ENCODE peak calls at places on chromosomes 7 and 10, in seven cellular contexts. Q, S, V, P, A, K and O are unnamed samples. For H3K4me1, the result is how much of the 10 kb centered on the place peaks cover.

GRCh38 chr7:45865594-45866410 is 7.1 kb downstream of the CCDC201 start:
- DNase-seq in Q (no peak), K (peak), P (peak), V (no peak), A (no peak), S (no peak), O (no peak)

GRCh38 chr10:60849762-60850161 is 71.5 kb downstream of the CDK1 start:
- DNase-seq in K (no peak), S (no peak), P (no peak), Q (no peak), A (no peak), V (no peak), O (no peak)

GRCh38 chr7:158811461-158811860 is 17.8 kb downstream of the ESYT2 start:
- DNase-seq in P (no peak), S (peak), K (peak), V (peak), Q (peak), A (peak), O (peak)

GRCh38 chr10:12491491-12491890 is 142.1 kb downstream of the CAMK1D start:
- DNase-seq in K (no peak), V (no peak), S (no peak), A (no peak), Q (no peak), P (no peak), O (no peak)

GRCh38 chr10:30639946-30640786 is 10.6 kb upstream of the LYZL2 start:
- DNase-seq in A (peak), V (peak), K (peak), Q (peak), P (no peak), S (peak), O (peak)

GRCh38 chr7:130758429-130759056 is 24.5 kb upstream of the KLF14 start:
- DNase-seq in K (peak), Q (peak), A (peak), V (peak), S (peak), P (no peak), O (peak)

GRCh38 chr10:74544106-74544505 is 282.3 kb upstream of the KAT6B start:
- DNase-seq in S (no peak), V (peak), P (no peak), K (peak), Q (peak), A (peak), O (peak)

GRCh38 chr7:132112632-132113031 is 463.6 kb downstream of the PLXNA4 start:
- DNase-seq in P (no peak), K (no peak), V (no peak), S (no peak), A (no peak), Q (no peak), O (no peak)

GRCh38 chr10:101506829-101507228 is 81.2 kb downstream of the POLL start:
- DNase-seq in Q (no peak), S (no peak), V (no peak), K (no peak), A (no peak), P (no peak), O (no peak)
- H3K4me1 ChIP-seq in Q (under half), S (under half), V (under half), K (under half), A (under half), P (under half), O (under half)

GRCh38 chr7:36048141-36048901 is 104.7 kb upstream of the EEPD1 start:
- DNase-seq in P (no peak), Q (peak), A (peak), S (no peak), K (peak), V (peak), O (no peak)

GRCh38 chr7:36047254-36047653 is 105.8 kb upstream of the EEPD1 start:
- DNase-seq in A (no peak), V (peak), K (no peak), Q (no peak), S (peak), P (no peak), O (peak)

GRCh38 chr7:36045830-36046341 is 107.2 kb upstream of the EEPD1 start:
- DNase-seq in P (no peak), A (no peak), Q (no peak), S (no peak), V (no peak), K (no peak), O (peak)

GRCh38 chr7:36045275-36045674 is 107.8 kb upstream of the EEPD1 start:
- DNase-seq in P (no peak), S (no peak), Q (no peak), K (peak), V (peak), A (no peak), O (no peak)

DNA sequence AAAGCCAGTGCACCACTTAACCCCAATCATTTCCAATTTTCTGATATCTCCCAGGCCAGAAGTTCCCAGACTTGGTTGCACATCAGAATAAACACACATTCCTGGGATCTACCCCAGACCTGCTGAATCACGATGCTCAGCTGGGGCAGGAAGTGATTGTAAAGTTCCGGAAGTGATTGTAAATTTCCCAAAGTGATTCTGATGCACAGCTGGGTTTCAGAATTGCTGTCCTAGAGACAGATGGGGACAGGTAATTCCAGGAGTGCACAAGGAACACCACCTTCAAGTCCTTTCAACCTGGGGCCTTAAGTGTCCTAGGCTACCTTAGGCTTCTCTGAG is 104.2 kb upstream of the EEPD1 start:
- DNase-seq in V (peak), S (no peak), P (no peak), K (peak), A (peak), Q (no peak), O (no peak)
- H3K4me1 ChIP-seq in V (under half), S (under half), P (under half), K (under half), A (under half), Q (under half), O (under half)

GRCh38 chr10:43408710-43409384 is at the start of gene HNRNPF:
- DNase-seq in A (peak), P (peak), Q (peak), S (peak), K (peak), V (peak), O (peak)

GRCh38 chr10:43407576-43408330 is 1.2 kb downstream of the HNRNPF start:
- DNase-seq in S (peak), A (peak), Q (peak), K (peak), P (peak), V (peak), O (peak)

GRCh38 chr10:43407148-43407575 is 1.8 kb downstream of the HNRNPF start:
- DNase-seq in P (peak), K (peak), Q (peak), A (peak), S (peak), V (peak), O (peak)

GRCh38 chr10:43409385-43410109 is 561 bp upstream of the HNRNPF start:
- DNase-seq in A (no peak), V (no peak), P (peak), S (peak), Q (no peak), K (no peak), O (no peak)

DNA sequence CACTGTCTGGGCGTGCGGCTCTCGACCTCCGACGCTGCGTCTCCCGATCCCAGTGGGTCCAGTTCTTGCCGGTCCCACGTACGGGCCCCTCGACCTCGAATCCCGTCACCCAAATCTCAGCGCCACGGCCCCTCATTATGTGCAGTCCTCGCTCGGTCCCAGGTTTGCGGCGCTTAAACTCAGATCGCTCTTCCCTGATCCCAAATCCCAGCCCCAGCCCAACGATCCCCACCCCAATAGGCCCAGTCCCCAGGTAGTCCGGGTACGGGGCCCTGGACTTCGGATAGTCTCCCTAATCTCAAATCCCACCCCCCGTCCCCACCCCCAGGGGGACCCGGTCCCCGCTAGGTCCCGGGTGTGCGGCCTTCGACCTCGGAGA is 666 bp downstream of the HNRNPF start:
- DNase-seq in S (no peak), V (no peak), Q (no peak), P (no peak), K (no peak), A (no peak), O (no peak)
- H3K4me1 ChIP-seq in S (under half), V (under half), Q (under half), P (under half), K (under half), A (under half), O (under half)

GRCh38 chr10:29620112-29620690 is 14.6 kb downstream of the SVIL start:
- DNase-seq in Q (no peak), V (no peak), K (no peak), S (no peak), A (no peak), P (no peak), O (no peak)

GRCh38 chr10:29618341-29619171 is 16.2 kb downstream of the SVIL start:
- DNase-seq in K (peak), S (peak), A (no peak), Q (peak), P (no peak), V (peak), O (peak)

GRCh38 chr10:29617880-29618340 is 16.9 kb downstream of the SVIL start:
- DNase-seq in V (no peak), A (no peak), Q (no peak), P (no peak), K (no peak), S (no peak), O (peak)

GRCh38 chr10:29621161-29621560 is 13.6 kb downstream of the SVIL start:
- DNase-seq in S (peak), V (peak), K (peak), A (no peak), Q (peak), P (no peak), O (peak)

GRCh38 chr10:29619273-29619672 is 15.5 kb downstream of the SVIL start:
- DNase-seq in V (peak), S (peak), P (no peak), Q (peak), A (peak), K (peak), O (peak)
- H3K4me1 ChIP-seq in V (under half), S (under half), P (under half), Q (under half), A (under half), K (under half), O (under half)